ENCODE peak calls at places on chromosomes 4 and X, in seven cellular contexts. R is HCT116, L is H1, E is K562, C is GM12878, U is SK-N-SH, B is HepG2. O is an unnamed sample.

GRCh38 chrX:38183577-38183976 is 37.1 kb downstream of the SRPX start:
- DNase-seq in R (no peak), L (no peak), E (no peak), C (no peak), U (no peak), B (no peak), O (no peak)

GRCh38 chrX:66633541-66633940 is 5.3 kb downstream of the EDA2R start:
- DNase-seq in R (no peak), L (no peak), E (no peak), C (no peak), U (no peak), B (no peak), O (no peak)

GRCh38 chrX:7159132-7159861 is 11.3 kb upstream of the PUDP start:
- DNase-seq in R (no peak), L (no peak), E (no peak), C (no peak), U (no peak), B (no peak), O (peak)

GRCh38 chr4:15167743-15168142 is 165.5 kb downstream of the CPEB2 start:
- DNase-seq in R (no peak), L (no peak), E (no peak), C (no peak), U (no peak), B (no peak), O (no peak)

GRCh38 chr4:73690051-73690744 is 50.2 kb upstream of the CXCL8 start:
- DNase-seq in R (no peak), L (no peak), E (no peak), C (no peak), U (no peak), B (no peak), O (no peak)

GRCh38 chrX:39821011-39821708 is 276.6 kb downstream of the BCOR start:
- DNase-seq in R (no peak), L (no peak), E (no peak), C (no peak), U (peak), B (no peak), O (no peak)

GRCh38 chr4:1293531-1293941 is 3.8 kb downstream of the MAEA start:
- DNase-seq in R (no peak), L (no peak), E (no peak), C (peak), U (no peak), B (no peak), O (no peak)

GRCh38 chr4:77001907-77002306 is 52.4 kb downstream of the SEPTIN11 start:
- DNase-seq in R (no peak), L (no peak), E (no peak), C (no peak), U (no peak), B (no peak), O (no peak)

GRCh38 chr4:154332681-154333421 is 158.7 kb downstream of the DCHS2 start:
- DNase-seq in R (no peak), L (peak), E (peak), C (peak), U (peak), B (no peak), O (no peak)

GRCh38 chrX:48956728-48957414 is 536 bp downstream of the OTUD5 start:
- DNase-seq in R (no peak), L (no peak), E (no peak), C (no peak), U (no peak), B (no peak), O (no peak)

GRCh38 chr4:176065365-176066249 is at the start of gene WDR17:
- DNase-seq in R (no peak), L (peak), E (peak), C (peak), U (peak), B (no peak), O (no peak)

GRCh38 chr4:72564184-72564583 is 4.8 kb downstream of the ADAMTS3 start:
- DNase-seq in R (no peak), L (no peak), E (no peak), C (no peak), U (no peak), B (no peak), O (no peak)
- TF ChIP-seq JUND in R (no peak), L (no peak), E (no peak), C (no peak), U (no peak), B (no peak), O (no peak)

GRCh38 chr4:181550381-181550780 is 692.8 kb upstream of the TENM3 start:
- DNase-seq in R (no peak), L (no peak), E (no peak), C (no peak), U (no peak), B (no peak), O (no peak)
- TF ChIP-seq JUND in R (no peak), L (no peak), E (no peak), C (no peak), U (no peak), B (no peak), O (no peak)

DNA sequence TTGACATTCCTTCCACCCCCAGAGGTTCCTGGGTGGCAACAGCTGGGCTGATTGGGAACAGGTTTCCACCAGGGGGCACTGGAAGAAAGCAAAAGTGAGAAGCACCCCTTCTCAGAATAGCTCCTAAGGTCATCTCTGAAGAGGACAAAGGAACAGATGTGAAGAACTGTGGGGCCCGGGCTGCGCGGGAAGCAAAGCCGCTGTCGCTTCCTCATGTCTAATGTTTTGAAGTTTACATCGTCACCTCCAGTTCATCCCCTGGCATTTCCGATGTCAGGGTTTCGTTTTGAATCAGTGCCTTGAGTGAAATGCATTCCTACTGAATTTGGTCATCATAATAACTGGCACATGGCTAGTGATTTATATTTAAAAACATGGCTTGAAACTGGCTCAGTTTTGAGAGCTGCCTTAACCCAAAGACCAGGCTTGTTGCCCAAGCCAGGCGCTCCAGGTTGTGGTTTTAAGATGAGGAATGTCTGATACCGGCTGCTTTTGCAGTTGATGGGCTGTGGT is 6.1 kb downstream of the TXK start:
- DNase-seq in R (peak), L (peak), E (peak), C (peak), U (peak), B (peak), O (peak)
- TF ChIP-seq JUND in R (peak), L (no peak), E (no peak), C (no peak), U (peak), B (no peak), O (peak)

DNA sequence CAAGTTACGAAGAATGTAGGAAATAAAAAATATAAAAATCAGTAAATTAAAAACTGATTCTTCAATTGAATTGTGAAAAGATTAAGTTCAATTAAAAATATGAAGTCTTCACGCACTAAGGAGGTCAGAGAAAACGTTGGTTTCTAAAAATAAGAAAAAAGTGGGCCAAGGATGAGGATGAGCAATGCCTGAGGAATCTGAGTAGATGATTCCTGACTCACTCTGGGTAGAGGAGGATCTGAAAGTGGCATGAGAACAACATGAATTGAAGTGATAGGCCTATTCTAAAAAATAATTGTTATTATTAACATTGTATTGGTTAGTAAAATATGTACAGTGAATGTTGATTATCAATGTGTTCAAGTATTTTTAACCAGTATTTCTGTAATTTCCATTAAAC is 444.2 kb downstream of the GRIA2 start:
- DNase-seq in R (peak), L (no peak), E (no peak), C (no peak), U (no peak), B (no peak), O (no peak)
- TF ChIP-seq JUND in R (no peak), L (no peak), E (no peak), C (no peak), U (peak), B (no peak), O (no peak)

DNA sequence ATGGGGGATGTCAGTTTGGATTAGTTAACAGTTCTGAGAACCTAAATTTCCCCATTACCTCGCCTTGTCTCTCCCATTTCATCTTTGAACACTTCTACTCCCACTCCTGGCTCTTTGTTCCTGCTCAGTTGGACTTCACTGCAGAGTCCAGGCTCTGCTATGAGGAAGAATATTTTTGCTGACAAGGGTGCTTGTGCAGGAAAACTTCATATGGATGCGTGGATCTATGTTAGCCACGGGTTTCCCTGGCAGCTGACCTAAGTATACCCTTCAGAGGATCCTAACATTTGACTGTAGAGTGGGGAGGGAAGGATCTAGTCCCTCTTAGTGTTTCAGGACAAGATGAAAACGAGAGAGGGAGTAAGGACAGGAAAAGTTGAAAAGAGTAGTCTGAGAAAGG is 238.1 kb downstream of the ARHGAP10 start:
- DNase-seq in R (no peak), L (no peak), E (no peak), C (no peak), U (no peak), B (no peak), O (no peak)
- TF ChIP-seq JUND in R (no peak), L (no peak), E (no peak), C (no peak), U (no peak), B (no peak), O (no peak)

GRCh38 chrX:111869639-111870034 is 6.3 kb upstream of the TRPC5OS start:
- DNase-seq in R (peak), L (peak), E (peak), C (peak), U (peak), B (no peak), O (peak)
- TF ChIP-seq JUND in R (no peak), L (no peak), E (no peak), C (no peak), U (no peak), B (no peak), O (no peak)